ENCODE peak calls at places on chromosome 20, in seven cellular contexts. C, L, D, B, V, N and H are unnamed samples.

GRCh38 chr20:19944772-19945459 is 72.2 kb upstream of the NAA20 start:
- DNase-seq in N (peak; percentile 40), D (no peak), B (no peak), V (peak; percentile 43), L (no peak), C (no peak), H (peak; percentile 67)

GRCh38 chr20:16271450-16271849 is 301.8 kb downstream of the KIF16B start:
- DNase-seq in L (no peak), V (no peak), D (no peak), C (no peak), N (no peak), B (no peak), H (no peak)

GRCh38 chr20:45629496-45630100 is at the start of gene WFDC10A:
- DNase-seq in N (peak; percentile 56), D (peak; percentile 21), B (peak; percentile 40), V (peak; percentile 44), L (no peak), C (no peak), H (no peak)

GRCh38 chr20:5535211-5535756 is 214.9 kb upstream of the SHLD1 start:
- DNase-seq in C (peak; percentile 94), V (peak; percentile 95), B (no peak), N (peak; percentile 98), D (no peak), L (no peak), H (no peak)

GRCh38 chr20:31452575-31452974 is 12.1 kb downstream of the DEFB123 start:
- DNase-seq in C (no peak), N (no peak), B (no peak), D (no peak), L (no peak), V (no peak), H (no peak)

GRCh38 chr20:46221271-46221670 is 87.0 kb downstream of the CDH22 start:
- DNase-seq in L (no peak), D (no peak), C (no peak), V (no peak), B (no peak), N (no peak), H (no peak)

GRCh38 chr20:23200413-23200812 is 114.3 kb upstream of the CD93 start:
- DNase-seq in C (no peak), B (no peak), V (no peak), D (no peak), L (no peak), N (no peak), H (no peak)

GRCh38 chr20:16701296-16701695 is 28.5 kb upstream of the SNRPB2 start:
- DNase-seq in V (peak; percentile 2), D (no peak), C (no peak), L (no peak), N (peak; percentile 1), B (peak; percentile 3), H (no peak)

GRCh38 chr20:41428285-41428684 is 61.7 kb upstream of the EMILIN3 start:
- DNase-seq in N (peak; percentile 45), V (peak; percentile 55), D (no peak), B (no peak), L (no peak), C (peak; percentile 63), H (peak; percentile 55)

GRCh38 chr20:13271977-13272975 is 51.2 kb downstream of the ISM1 start:
- DNase-seq in N (no peak), V (no peak), L (no peak), D (no peak), C (no peak), B (no peak), H (no peak)

GRCh38 chr20:49680475-49680874 is 33.2 kb downstream of the B4GALT5 start:
- DNase-seq in L (no peak), V (no peak), N (no peak), C (no peak), B (no peak), D (no peak), H (no peak)

GRCh38 chr20:49674383-49675352 is 39.0 kb downstream of the B4GALT5 start:
- DNase-seq in D (no peak), V (peak; percentile 74), B (no peak), C (no peak), N (peak; percentile 67), L (no peak), H (no peak)

GRCh38 chr20:49675368-49676151 is 38.1 kb downstream of the B4GALT5 start:
- DNase-seq in V (no peak), D (no peak), B (no peak), C (no peak), N (no peak), L (no peak), H (no peak)

GRCh38 chr20:49677777-49678758 is 35.6 kb downstream of the B4GALT5 start:
- DNase-seq in V (no peak), C (no peak), N (no peak), L (no peak), D (no peak), B (no peak), H (no peak)

GRCh38 chr20:49676581-49677291 is 36.9 kb downstream of the B4GALT5 start:
- DNase-seq in C (no peak), N (peak; percentile 42), D (no peak), L (no peak), B (peak; percentile 17), V (peak; percentile 42), H (peak; percentile 38)
- H3K4me3 ChIP-seq in C (no peak overlapping the region), N (no peak overlapping the region), D (no peak overlapping the region), L (no peak overlapping the region), B (no peak overlapping the region), V (no peak overlapping the region), H (no peak overlapping the region)

DNA sequence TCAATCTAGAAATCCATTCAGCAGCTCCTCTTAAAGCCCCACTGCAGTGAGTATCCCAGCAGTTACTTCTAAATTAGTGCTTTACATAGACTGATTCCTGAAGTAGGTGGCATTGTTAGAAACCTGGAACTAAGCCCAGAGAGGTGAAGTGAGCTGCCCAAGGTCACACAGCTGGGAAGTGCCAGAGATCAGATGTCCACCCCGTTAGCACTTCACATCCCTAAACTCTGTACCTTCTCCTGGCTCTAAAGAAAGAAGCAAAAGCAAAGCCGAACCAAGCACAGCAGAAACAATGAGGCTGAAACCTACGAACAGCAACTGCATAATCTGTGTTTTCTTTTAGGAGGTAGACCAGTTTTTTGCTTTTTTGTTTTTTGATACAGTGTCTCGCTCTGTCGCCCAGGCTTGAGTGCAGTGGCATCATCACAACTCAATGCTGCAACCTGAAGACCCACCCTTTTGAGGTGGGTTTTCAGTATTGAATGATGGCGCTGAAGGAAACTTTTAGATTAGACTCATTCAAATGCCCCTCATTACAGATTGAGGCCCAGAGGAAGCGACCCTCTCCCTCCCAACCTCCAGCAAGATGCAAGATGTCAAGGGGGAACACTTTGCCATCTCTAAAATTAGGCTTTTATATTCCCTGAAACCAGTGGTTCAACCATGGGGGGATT is 3.2 kb upstream of the ZMYND8 start:
- DNase-seq in L (peak; percentile 29), D (no peak), N (no peak), V (no peak), C (no peak), B (no peak), H (no peak)
- H3K4me3 ChIP-seq in L (no peak overlapping the region), D (no peak overlapping the region), N (no peak overlapping the region), V (no peak overlapping the region), C (no peak overlapping the region), B (no peak overlapping the region), H (no peak overlapping the region)

GRCh38 chr20:8130840-8131526 is 1.1 kb upstream of the PLCB1 start:
- DNase-seq in B (no peak), L (no peak), D (no peak), V (no peak), C (no peak), N (no peak), H (no peak)
- H3K4me3 ChIP-seq in B (no peak overlapping the region), L (no peak overlapping the region), D (no peak overlapping the region), V (peak overlapping the region; percentile 66), C (peak overlapping the region; percentile 75), N (peak overlapping the region; percentile 73), H (no peak overlapping the region)

GRCh38 chr20:43958626-43959025 is 44.0 kb downstream of the TOX2 start:
- DNase-seq in V (no peak), C (no peak), L (no peak), B (no peak), D (no peak), N (no peak), H (no peak)

GRCh38 chr20:43953919-43954617 is 39.4 kb downstream of the TOX2 start:
- DNase-seq in D (no peak), B (no peak), C (no peak), V (no peak), N (no peak), L (no peak), H (no peak)

GRCh38 chr20:43955244-43956191 is 40.9 kb downstream of the TOX2 start:
- DNase-seq in N (peak; percentile 87), L (no peak), B (no peak), D (no peak), V (peak; percentile 97), C (peak; percentile 62), H (peak; percentile 91)

GRCh38 chr20:43957392-43957791 is 42.7 kb downstream of the TOX2 start:
- DNase-seq in B (no peak), C (no peak), N (no peak), L (no peak), V (no peak), D (no peak), H (no peak)

DNA sequence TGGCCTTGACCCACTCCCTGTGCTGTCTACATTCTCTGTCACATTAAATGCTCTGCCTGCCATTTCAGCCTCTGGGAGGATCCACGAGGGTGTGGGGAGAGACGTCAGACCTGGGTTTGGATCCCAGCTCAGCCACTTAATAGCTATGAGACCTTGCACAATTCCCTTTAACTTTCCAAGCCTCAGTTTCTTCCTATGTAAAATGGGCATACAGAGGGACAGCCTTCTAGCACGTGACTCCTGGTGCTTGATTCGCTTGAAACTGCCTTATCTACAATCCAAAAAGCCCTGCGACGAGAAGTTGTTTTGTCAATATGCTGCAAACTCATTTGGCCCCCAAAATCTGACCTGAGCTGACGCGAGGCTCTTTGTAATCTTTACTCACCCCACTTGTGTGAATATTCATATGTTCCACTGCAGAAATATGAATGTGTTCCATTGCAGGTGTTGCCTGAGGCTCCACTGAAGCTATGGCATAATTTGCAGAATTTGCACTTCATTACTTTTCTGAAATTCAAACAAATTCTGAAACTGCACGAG is 40.1 kb downstream of the TOX2 start:
- DNase-seq in L (no peak), C (no peak), D (no peak), B (no peak), V (no peak), N (no peak), H (no peak)
- H3K4me3 ChIP-seq in L (no peak overlapping the region), C (no peak overlapping the region), D (no peak overlapping the region), B (no peak overlapping the region), V (no peak overlapping the region), N (no peak overlapping the region), H (no peak overlapping the region)

GRCh38 chr20:51697119-51697826 is 70.9 kb downstream of the ATP9A start:
- DNase-seq in L (no peak), B (no peak), N (peak; percentile 35), D (no peak), V (peak; percentile 15), C (no peak), H (no peak)
- H3K4me3 ChIP-seq in L (no peak overlapping the region), B (no peak overlapping the region), N (no peak overlapping the region), D (no peak overlapping the region), V (no peak overlapping the region), C (no peak overlapping the region), H (no peak overlapping the region)

DNA sequence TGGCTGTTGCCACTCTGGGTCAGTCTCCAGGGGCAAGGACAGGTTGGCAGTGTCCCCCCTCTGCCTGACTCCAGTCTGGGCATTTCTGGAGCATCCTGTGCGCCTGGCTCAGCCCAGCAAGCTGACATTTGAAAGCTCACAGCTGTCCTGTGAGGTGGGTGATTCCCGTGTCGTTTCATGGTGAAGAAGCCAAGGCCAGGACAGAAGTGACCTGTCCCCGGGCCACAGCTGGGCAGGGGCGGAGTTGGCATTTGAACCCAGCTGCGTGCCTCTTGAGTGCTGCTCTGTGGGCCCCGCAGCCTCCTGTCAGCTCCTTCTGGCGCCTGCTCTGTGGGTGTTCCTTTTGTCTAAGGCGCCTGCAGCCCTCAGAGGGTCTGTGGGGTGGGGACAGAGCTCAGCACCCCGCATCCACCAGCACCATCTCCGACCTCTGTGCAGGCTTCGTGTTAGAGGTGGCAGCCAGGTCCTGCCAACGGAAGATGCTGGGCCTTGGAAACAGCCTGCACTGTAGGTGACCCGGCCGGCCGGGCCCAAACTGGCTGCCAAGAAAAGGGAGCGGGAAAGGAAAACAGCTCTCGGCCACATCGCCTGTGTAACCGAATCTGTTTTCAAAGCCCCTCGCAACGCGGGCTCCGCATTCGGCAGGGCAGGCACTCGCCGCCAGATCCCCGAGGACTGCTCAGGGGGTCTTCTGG is 5.8 kb upstream of the GATA5 start:
- DNase-seq in C (no peak), B (no peak), L (no peak), N (no peak), V (no peak), D (no peak), H (no peak)
- H3K4me3 ChIP-seq in C (no peak overlapping the region), B (no peak overlapping the region), L (no peak overlapping the region), N (no peak overlapping the region), V (no peak overlapping the region), D (no peak overlapping the region), H (no peak overlapping the region)